ENCODE peak calls at places on chromosomes 4 and X, in five cellular contexts. P is A673, O is HCT116, L is GM23248, U is PC-3. F is an unnamed sample.

GRCh38 chr4:113784497-113785254 is 23.1 kb upstream of the CAMK2D start:
- DNase-seq in L (peak), O (peak), U (peak), P (peak), F (no peak)

GRCh38 chrX:103467156-103467555 is 52.1 kb downstream of the RAB40A start:
- DNase-seq in P (no peak), L (peak), O (no peak), U (no peak), F (no peak)

GRCh38 chrX:104351173-104351769 is 96.5 kb upstream of the ESX1 start:
- DNase-seq in P (peak), U (peak), O (peak), L (peak), F (no peak)

GRCh38 chrX:10032147-10032546 is 65.0 kb downstream of the CLDN34 start:
- DNase-seq in U (no peak), P (no peak), L (no peak), O (no peak), F (no peak)

GRCh38 chr4:19748470-19748869 is 503.2 kb upstream of the SLIT2 start:
- DNase-seq in P (no peak), L (peak), O (no peak), U (no peak), F (no peak)

GRCh38 chr4:152063301-152064235 is 302.8 kb upstream of the GATB start:
- DNase-seq in U (peak), O (no peak), L (peak), P (peak), F (no peak)

GRCh38 chrX:30822068-30822671 is 66.9 kb downstream of the TAB3 start:
- DNase-seq in P (no peak), L (peak), U (peak), O (no peak), F (peak)

GRCh38 chr4:97942951-97943350 is 200.3 kb downstream of the STPG2 start:
- DNase-seq in L (no peak), P (no peak), U (peak), O (no peak), F (no peak)

GRCh38 chr4:184356366-184356765 is 118.0 kb downstream of the IRF2 start:
- DNase-seq in O (no peak), P (no peak), U (no peak), L (no peak), F (no peak)

GRCh38 chr4:105543881-105544280 is 8.5 kb upstream of the ARHGEF38 start:
- DNase-seq in O (no peak), L (no peak), P (no peak), U (no peak), F (no peak)

GRCh38 chrX:153387345-153387744 is 13.8 kb downstream of the PNMA6E start:
- DNase-seq in P (no peak), O (no peak), U (no peak), L (no peak), F (no peak)

GRCh38 chr4:149218672-149219071 is 597.0 kb downstream of the IQCM start:
- DNase-seq in U (no peak), P (no peak), O (no peak), L (no peak), F (no peak)

DNA sequence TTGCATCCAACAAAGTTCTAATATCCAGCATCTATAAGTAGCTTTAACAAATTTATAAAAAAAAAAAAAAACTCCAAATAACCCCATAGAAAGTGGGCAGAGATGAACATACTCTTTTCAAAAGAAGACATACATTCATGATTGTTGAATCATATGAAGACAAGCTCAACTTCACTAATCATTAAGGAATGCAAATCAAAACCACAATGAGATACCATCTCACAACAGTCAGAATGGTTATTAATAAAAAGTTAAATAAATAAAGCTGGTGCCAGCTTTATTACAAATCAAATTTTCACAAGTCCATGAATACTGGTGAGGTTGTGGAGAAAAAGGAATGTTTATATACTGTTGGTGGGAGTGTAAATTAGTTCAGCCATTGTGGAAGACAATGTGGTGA is 592.0 kb downstream of the IQCM start:
- DNase-seq in U (peak), O (no peak), L (peak), P (no peak), F (no peak)
- TF ChIP-seq EZH2 in U (no peak), O (no peak), L (no peak), P (no peak), F (no peak)

DNA sequence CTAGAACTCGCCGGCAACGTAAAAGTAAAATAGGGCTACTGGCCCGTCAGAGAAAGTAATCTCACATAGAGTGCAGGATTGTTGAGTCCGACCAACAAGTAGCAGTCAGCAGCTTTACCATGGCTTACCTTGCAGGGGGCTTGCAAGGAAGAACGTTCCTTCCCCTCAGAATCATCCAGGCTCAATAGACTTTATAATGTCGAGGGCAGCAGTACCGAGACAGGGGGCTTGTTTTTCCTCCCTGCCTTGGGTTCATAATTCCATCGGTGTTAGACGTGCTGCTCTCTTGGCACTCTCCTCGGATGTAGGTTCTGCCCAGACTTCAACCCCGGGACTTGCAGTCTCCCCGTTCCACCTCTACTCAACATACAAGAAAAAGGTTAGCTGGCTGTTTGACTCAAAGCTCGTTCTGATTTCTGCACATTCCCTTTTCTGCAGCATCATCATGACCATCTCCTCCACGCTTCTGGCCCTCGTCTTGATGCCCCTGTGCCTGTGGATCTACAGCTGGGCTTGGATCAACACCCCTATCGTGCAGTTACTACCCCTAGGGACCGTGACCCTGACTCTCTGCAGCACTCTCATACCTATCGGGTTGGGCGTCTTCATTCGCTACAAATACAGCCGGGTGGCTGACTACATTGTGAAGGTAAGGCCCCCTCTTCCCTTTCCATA is 1.5 kb downstream of the SLC10A4 start:
- DNase-seq in O (no peak), L (no peak), U (no peak), P (no peak), F (no peak)
- TF ChIP-seq EZH2 in O (no peak), L (peak), U (no peak), P (no peak), F (no peak)

DNA sequence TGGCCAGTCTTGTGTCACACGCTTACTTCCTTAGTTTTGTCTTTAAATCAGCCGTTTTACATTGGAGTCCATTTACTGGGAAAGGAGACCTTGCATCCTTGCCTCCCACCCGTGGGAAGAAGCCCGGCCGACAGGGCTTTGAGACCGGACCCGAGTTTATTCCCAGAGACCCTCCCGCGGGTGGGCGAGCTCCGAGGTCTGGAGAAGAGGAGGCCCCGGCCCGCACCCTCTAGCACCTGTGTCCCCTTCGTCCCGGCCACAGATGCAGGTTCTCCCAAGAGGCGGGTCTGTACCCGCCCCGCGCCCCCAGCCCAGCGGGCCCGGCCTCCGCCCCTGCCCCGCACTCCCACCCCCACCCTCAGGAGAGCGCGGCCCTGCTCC is 3.8 kb upstream of the SLC26A1 start:
- DNase-seq in P (no peak), L (no peak), O (no peak), U (no peak), F (no peak)
- TF ChIP-seq EZH2 in P (peak), L (peak), O (no peak), U (no peak), F (no peak)

GRCh38 chr4:173511787-173512361 is 18.2 kb downstream of the HAND2 start:
- DNase-seq in P (no peak), U (no peak), O (no peak), L (no peak), F (no peak)

GRCh38 chr4:173516621-173517612 is 13.1 kb downstream of the HAND2 start:
- DNase-seq in P (no peak), L (no peak), O (no peak), U (no peak), F (no peak)

GRCh38 chr4:173515458-173515857 is 14.6 kb downstream of the HAND2 start:
- DNase-seq in U (no peak), O (no peak), P (no peak), L (no peak), F (no peak)

GRCh38 chr4:173513651-173514050 is 16.4 kb downstream of the HAND2 start:
- DNase-seq in L (peak), P (no peak), O (no peak), U (no peak), F (no peak)

DNA sequence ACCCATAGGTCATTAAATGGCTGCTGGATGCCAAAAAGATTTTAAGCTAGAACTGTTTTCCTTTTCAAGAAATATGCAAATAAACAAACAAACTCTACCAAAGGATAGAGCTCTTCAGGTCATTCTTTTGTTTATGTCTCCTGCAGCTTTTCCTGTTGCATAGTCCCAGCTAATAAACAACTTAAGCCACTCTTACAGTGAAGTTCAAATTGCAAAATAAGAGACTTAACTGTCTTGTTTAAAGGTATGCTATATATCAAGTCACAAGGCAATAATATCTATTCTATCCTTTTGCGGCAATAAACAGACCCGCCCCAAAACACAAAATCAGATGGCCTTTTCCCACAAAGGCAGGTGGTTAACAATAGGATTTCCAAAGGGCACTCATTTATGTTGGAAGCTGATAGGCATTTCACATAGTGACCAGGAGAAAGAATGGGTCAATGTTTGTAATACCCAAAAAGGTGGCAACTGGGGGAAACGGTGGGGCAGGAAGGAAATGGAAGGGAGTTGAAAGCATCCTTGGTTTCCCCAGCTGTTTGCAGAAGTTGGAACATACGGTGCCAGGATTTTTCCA is 15.3 kb downstream of the HAND2 start:
- DNase-seq in P (no peak), O (no peak), L (no peak), U (no peak), F (no peak)
- TF ChIP-seq EZH2 in P (no peak), O (no peak), L (no peak), U (no peak), F (no peak)

GRCh38 chr4:73614468-73614867 is 5.8 kb downstream of the RASSF6 start:
- DNase-seq in U (peak), O (no peak), L (no peak), P (no peak), F (no peak)

GRCh38 chr4:73613130-73613529 is 7.1 kb downstream of the RASSF6 start:
- DNase-seq in P (no peak), L (no peak), O (no peak), U (peak), F (no peak)

GRCh38 chr4:73608677-73609594 is 11.3 kb downstream of the RASSF6 start:
- DNase-seq in O (no peak), U (peak), L (peak), P (no peak), F (no peak)

GRCh38 chr4:73609688-73610087 is 10.5 kb downstream of the RASSF6 start:
- DNase-seq in U (peak), O (no peak), P (no peak), L (no peak), F (no peak)

GRCh38 chr4:73612032-73612431 is 8.2 kb downstream of the RASSF6 start:
- DNase-seq in L (no peak), O (no peak), P (no peak), U (peak), F (no peak)
- TF ChIP-seq EZH2 in L (no peak), O (no peak), P (no peak), U (no peak), F (no peak)

GRCh38 chr4:3744901-3745300 is 21.3 kb upstream of the ADRA2C start:
- DNase-seq in P (no peak), U (no peak), L (no peak), O (no peak), F (no peak)

GRCh38 chr4:3746701-3747581 is 19.2 kb upstream of the ADRA2C start:
- DNase-seq in L (no peak), O (peak), P (no peak), U (no peak), F (peak)

GRCh38 chr4:3744232-3744631 is 22.0 kb upstream of the ADRA2C start:
- DNase-seq in P (no peak), O (no peak), L (no peak), U (no peak), F (no peak)

GRCh38 chr4:3747582-3747906 is 18.6 kb upstream of the ADRA2C start:
- DNase-seq in P (no peak), U (no peak), O (no peak), L (peak), F (no peak)

GRCh38 chr4:3745886-3746656 is 20.1 kb upstream of the ADRA2C start:
- DNase-seq in O (peak), L (peak), P (no peak), U (peak), F (peak)
- TF ChIP-seq EZH2 in O (no peak), L (no peak), P (no peak), U (no peak), F (no peak)

GRCh38 chrX:17860179-17860780 is 818 bp downstream of the RAI2 start:
- DNase-seq in O (no peak), L (peak), P (no peak), U (no peak), F (no peak)

GRCh38 chrX:17861496-17862011 is 456 bp upstream of the RAI2 start:
- DNase-seq in P (no peak), U (no peak), O (no peak), L (no peak), F (no peak)

GRCh38 chrX:17854521-17854920 is 6.6 kb downstream of the RAI2 start:
- DNase-seq in L (no peak), P (no peak), U (no peak), O (no peak), F (no peak)

GRCh38 chrX:17860811-17861495 is at the start of gene RAI2:
- DNase-seq in U (no peak), P (peak), L (no peak), O (no peak), F (no peak)

DNA sequence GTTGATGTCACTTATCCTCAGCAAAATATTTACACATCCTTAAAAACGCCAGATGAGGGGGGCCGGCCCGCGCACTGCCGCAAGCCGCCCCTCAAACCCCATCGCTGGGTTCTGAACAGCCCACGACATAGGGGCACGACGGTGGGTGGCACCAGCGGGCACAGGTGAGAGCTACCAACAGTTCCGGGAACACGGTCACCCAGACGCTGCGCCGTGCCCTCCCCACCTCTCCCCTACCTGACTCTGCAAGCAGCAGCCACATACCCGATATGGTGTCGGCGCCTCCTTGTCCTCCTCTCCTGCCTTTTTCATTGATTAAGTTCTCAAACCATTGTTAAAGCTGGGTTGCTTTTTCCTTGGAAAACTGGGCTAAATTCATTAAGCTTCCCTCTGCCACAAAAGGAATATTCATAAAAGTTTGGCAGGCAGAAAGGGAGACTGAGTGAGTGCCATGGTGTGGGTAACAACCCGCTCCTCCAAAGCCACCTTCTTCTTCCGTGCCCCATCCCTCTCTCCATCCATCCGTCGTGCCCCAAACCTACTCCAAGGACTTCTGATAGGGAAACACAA is 1.4 kb downstream of the RAI2 start:
- DNase-seq in O (no peak), P (no peak), L (no peak), U (no peak), F (no peak)
- TF ChIP-seq EZH2 in O (no peak), P (peak), L (no peak), U (no peak), F (no peak)

GRCh38 chrX:114584434-114584943 is 603 bp downstream of the HTR2C start:
- DNase-seq in U (no peak), L (peak), P (no peak), O (no peak), F (no peak)
- TF ChIP-seq EZH2 in U (no peak), L (no peak), P (no peak), O (no peak), F (no peak)

DNA sequence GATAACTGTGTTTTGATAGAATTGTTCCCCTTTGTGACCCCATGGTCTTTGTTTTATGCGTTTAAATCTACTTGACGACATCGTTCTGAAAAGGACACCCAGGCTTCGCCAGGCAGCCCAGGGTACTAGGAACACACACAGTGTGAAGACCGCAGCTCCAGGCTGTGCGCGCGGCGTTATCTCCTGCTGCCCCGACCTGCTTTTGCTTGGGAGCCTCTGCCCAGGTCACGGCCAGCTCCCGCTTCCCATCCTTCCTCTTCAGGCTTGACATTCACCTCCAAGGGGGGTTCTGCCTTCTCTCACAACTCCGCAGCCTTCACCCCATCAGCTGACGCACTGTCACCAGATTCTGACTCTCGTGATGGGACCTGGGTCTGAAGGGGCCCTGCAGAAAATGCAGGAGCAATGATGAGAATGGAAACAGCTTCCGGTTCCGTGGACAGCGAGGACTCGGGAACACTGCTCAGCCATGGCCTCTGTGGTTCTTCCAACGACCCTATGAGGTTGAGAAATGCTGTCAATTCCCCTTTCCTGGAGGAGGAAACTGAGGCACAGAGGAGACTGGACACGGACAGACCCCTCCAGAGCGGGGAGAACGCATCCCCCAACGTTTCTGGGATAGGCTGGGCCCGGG is 536 bp upstream of the HTRA3 start:
- DNase-seq in P (no peak), L (no peak), U (no peak), O (no peak), F (no peak)
- TF ChIP-seq EZH2 in P (no peak), L (no peak), U (no peak), O (no peak), F (no peak)

DNA sequence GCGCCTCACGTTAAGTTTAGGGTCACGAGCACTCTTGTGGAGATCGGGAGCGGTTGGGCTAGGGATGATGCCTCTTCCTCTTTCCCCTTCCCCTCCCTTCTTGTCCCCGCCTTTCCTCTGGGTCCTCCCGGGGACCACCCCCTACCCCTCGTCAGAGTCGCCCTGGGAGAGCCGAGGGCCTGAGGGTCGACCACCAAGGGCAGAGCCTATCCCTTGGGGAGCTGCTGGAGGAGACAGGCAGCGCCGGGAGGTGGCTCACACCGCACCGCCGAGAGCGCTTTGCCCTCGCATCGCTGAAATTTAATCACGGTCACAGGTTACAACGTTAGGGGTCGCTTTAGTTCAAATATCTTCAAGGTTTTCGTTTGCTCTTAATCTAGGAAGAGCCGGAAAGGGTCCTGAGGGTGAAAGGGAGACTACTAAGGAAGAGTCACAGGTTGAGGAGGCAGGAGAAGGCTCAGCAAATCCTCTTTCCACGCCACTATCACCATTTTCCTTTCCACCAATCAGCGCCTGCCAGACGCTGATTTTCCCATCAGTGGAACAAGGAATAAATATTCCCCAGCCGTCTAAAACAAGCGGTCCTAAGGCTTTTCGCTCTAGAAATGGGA is 529 bp upstream of the SNCA start:
- DNase-seq in P (peak), L (peak), O (no peak), U (no peak), F (no peak)
- TF ChIP-seq EZH2 in P (no peak), L (no peak), O (no peak), U (no peak), F (no peak)